ENCODE peak calls at places on chromosomes 13 and 19, in four cellular contexts. Z, O, Y and P are unnamed samples. For H3K27me3, the result is how much of the 10 kb centered on the place peaks cover.

GRCh38 chr13:91017031-91017668 is 330.3 kb upstream of the MIR17HG start:
- DNase-seq in Y (no peak), Z (no peak), O (peak), P (peak)

GRCh38 chr19:5621311-5621944 is 1.1 kb downstream of the SAFB2 start:
- DNase-seq in Z (no peak), O (no peak), Y (no peak), P (no peak)

GRCh38 chr13:73910733-73911132 is 223.5 kb downstream of the KLF12 start:
- DNase-seq in Z (no peak), O (no peak), Y (no peak), P (no peak)

GRCh38 chr13:106588367-106588766 is 20.4 kb upstream of the ARGLU1 start:
- DNase-seq in O (no peak), Z (no peak), Y (no peak), P (no peak)

GRCh38 chr13:110382229-110382628 is 75.1 kb downstream of the COL4A2 start:
- DNase-seq in O (peak), Z (no peak), Y (no peak), P (no peak)

GRCh38 chr13:106143930-106144709 is 391.3 kb downstream of the EFNB2 start:
- DNase-seq in Y (no peak), O (no peak), Z (no peak), P (peak)

GRCh38 chr13:89205856-89206255 is 1534.7 kb downstream of the SLITRK5 start:
- DNase-seq in Z (no peak), O (no peak), Y (no peak), P (peak)

GRCh38 chr13:71021810-71022422 is 845.1 kb downstream of the DACH1 start:
- DNase-seq in Z (no peak), Y (no peak), O (no peak), P (no peak)

GRCh38 chr13:51614350-51614786 is 30.1 kb downstream of the WDFY2 start:
- DNase-seq in Z (peak), O (peak), Y (peak), P (peak)

GRCh38 chr13:50126378-50127016 is 111.3 kb downstream of the KCNRG start:
- DNase-seq in Z (peak), Y (no peak), O (peak), P (peak)

GRCh38 chr13:98332222-98332621 is 155.2 kb upstream of the RNF113B start:
- DNase-seq in O (no peak), Z (no peak), Y (no peak), P (no peak)

GRCh38 chr13:97259787-97260641 is 37.9 kb downstream of the MBNL2 start:
- DNase-seq in Y (no peak), O (peak), Z (no peak), P (peak)

GRCh38 chr13:24746618-24747247 is 17.2 kb upstream of the RNF17 start:
- DNase-seq in Y (no peak), O (peak), Z (no peak), P (peak)

GRCh38 chr19:15636026-15636425 is 4.7 kb upstream of the CYP4F3 start:
- DNase-seq in O (no peak), Y (no peak), Z (no peak), P (no peak)

GRCh38 chr13:28246891-28247290 is 108.5 kb downstream of the PAN3 start:
- DNase-seq in Y (no peak), Z (no peak), O (peak), P (no peak)

GRCh38 chr13:36715841-36716240 is 42.0 kb downstream of the SERTM1 start:
- DNase-seq in Y (no peak), O (no peak), Z (no peak), P (peak)

GRCh38 chr13:39263033-39263432 is 224.8 kb downstream of the NHLRC3 start:
- DNase-seq in Y (peak), Z (peak), O (peak), P (peak)

GRCh38 chr13:107192289-107192688 is 624.4 kb upstream of the ARGLU1 start:
- DNase-seq in O (no peak), Z (no peak), Y (no peak), P (no peak)

GRCh38 chr13:102642029-102642428 is 45.2 kb downstream of the TPP2 start:
- DNase-seq in Y (no peak), O (no peak), Z (no peak), P (no peak)

GRCh38 chr13:28558126-28558525 is 63.2 kb upstream of the FLT1 start:
- DNase-seq in Z (no peak), O (peak), Y (no peak), P (peak)

GRCh38 chr19:40521276-40521675 is 54.5 kb downstream of the SPTBN4 start:
- DNase-seq in O (peak), Y (no peak), Z (peak), P (no peak)

GRCh38 chr19:55484571-55485438 is at the start of gene NAT14:
- DNase-seq in O (peak), Z (peak), Y (peak), P (peak)

GRCh38 chr13:57583529-57583928 is 48.0 kb upstream of the PCDH17 start:
- DNase-seq in Z (no peak), O (no peak), Y (no peak), P (no peak)

GRCh38 chr13:57588639-57589038 is 42.9 kb upstream of the PCDH17 start:
- DNase-seq in O (no peak), Z (no peak), Y (no peak), P (no peak)
- H3K27me3 ChIP-seq in O (under half), Z (under half), Y (under half), P (under half)

DNA sequence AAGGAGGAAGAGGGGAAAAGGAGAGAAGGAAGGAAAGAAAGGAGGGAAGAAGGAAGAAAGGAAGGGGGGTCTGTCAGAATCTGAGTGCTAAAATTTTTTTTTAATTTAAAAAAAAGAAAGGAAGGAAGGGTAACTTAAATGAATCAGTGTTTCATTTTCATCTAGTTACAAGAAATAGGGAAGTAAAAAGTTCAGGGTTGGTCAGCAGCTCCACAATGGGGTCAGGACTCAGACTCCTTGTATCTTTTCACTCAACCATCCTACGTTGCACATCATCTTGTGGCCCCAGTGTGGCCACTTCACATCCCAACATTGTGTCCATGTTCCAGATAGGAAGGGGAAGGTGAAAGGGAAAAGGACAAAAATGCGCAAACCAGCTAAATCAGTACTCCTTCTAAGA is 14.3 kb upstream of the FNDC3A start:
- DNase-seq in O (no peak), Z (no peak), Y (no peak), P (no peak)
- H3K27me3 ChIP-seq in O (under half), Z (under half), Y (under half), P (under half)

DNA sequence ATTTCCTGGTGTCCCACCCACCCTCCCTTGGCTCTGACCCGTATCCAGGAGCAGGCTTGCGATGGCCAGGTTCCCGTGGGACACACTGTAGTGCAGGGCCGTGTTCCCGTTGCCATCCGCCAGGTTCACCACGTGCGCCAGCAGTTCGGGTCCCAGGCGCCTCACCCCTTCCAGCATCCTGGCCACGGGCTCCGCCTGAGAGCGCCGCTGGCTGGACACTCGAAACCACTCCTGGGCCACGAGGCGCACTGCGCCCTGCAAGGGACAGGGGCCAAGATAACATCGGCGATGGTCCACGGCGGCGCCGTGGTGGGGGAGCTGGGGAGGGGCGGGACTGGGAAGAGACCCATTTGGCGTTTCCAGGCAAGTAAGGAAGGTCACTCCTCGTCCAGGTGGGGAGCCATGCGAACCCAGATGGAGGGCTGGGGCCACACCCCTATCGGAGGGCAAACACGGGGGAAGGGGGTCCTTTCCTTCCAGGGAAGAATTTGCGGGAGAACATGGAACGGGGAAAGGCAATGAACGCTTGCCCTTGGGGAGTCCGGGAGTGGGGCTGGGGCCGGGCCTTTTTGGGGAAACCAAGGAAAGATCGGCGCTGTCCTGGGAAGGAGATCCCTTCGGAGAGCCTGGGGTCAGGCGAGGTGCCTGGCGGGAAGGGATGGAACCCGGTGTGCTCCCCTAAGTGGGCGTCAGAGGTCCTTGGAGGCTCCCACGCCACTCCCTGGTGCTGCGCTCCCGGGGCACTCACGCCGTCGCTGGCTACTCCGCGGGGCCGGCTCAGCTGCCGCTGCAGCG is 9.9 kb downstream of the KANK3 start:
- DNase-seq in Y (peak), O (peak), Z (no peak), P (no peak)
- H3K27me3 ChIP-seq in Y (under half), O (under half), Z (under half), P (under half)

GRCh38 chr13:100483836-100484381 is 104.7 kb downstream of the GGACT start:
- DNase-seq in O (no peak), Z (no peak), Y (no peak), P (no peak)

GRCh38 chr13:100490692-100491091 is 97.9 kb downstream of the GGACT start:
- DNase-seq in O (no peak), Z (no peak), Y (no peak), P (peak)

GRCh38 chr13:100485265-100485664 is 103.3 kb downstream of the GGACT start:
- DNase-seq in Y (no peak), O (no peak), Z (no peak), P (no peak)

GRCh38 chr13:100484708-100485107 is 103.9 kb downstream of the GGACT start:
- DNase-seq in Z (no peak), O (no peak), Y (no peak), P (no peak)
- H3K27me3 ChIP-seq in Z (under half), O (under half), Y (under half), P (under half)

GRCh38 chr19:11067356-11068113 is 21.7 kb upstream of the LDLR start:
- DNase-seq in O (peak), Y (no peak), Z (no peak), P (no peak)
- H3K27me3 ChIP-seq in O (under half), Y (under half), Z (under half), P (under half)

GRCh38 chr19:49073514-49074378 is 1.2 kb upstream of the KCNA7 start:
- DNase-seq in O (peak), Z (no peak), Y (no peak), P (peak)
- H3K27me3 ChIP-seq in O (under half), Z (under half), Y (under half), P (under half)

DNA sequence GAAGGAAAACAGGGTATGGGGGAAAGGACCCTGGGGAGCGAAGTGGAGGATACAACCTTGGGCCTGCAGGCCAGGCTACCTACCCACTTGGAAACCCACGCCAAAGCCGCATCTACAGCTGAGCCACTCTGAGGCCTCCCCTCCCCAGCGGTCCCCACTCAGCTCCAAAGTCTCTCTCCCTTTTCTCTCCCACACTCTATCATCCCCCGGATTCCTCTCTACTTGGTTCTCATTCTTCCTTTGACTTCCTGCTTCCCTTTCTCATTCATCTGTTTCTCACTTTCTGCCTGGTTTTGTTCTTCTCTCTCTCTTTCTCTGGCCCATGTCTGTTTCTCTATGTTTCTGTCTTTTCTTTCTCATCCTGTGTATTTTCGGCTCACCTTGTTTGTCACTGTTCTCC is 2.7 kb downstream of the KLK3 start:
- DNase-seq in Z (no peak), Y (no peak), O (no peak), P (no peak)
- H3K27me3 ChIP-seq in Z (under half), Y (under half), O (under half), P (under half)